ENCODE peak calls at places on chromosomes 6 and 20, in six cellular contexts. A, N, B, O, Z and E are unnamed samples.

GRCh38 chr6:155958550-155958949 is 502.9 kb upstream of the NOX3 start:
- DNase-seq in A (no peak), N (no peak), B (no peak), O (peak; percentile 41), Z (no peak), E (no peak)

GRCh38 chr6:30821862-30822784 is 62.2 kb upstream of the DDR1 start:
- DNase-seq in A (peak; percentile 84), N (peak; percentile 28), B (peak; percentile 64), O (no peak), Z (no peak), E (no peak)

GRCh38 chr6:156662025-156662445 is 115.1 kb upstream of the ARID1B start:
- DNase-seq in A (no peak), N (peak; percentile 41), B (peak; percentile 74), O (no peak), Z (no peak), E (peak; percentile 85)

GRCh38 chr20:52313335-52313963 is 121.9 kb upstream of the ZFP64 start:
- DNase-seq in A (peak; percentile 44), N (no peak), B (peak; percentile 23), O (no peak), Z (no peak), E (peak; percentile 13)

GRCh38 chr6:156056085-156056484 is 600.4 kb upstream of the NOX3 start:
- DNase-seq in A (no peak), N (no peak), B (no peak), O (no peak), Z (no peak), E (no peak)

GRCh38 chr6:91653954-91654843 is 1067.3 kb upstream of the MAP3K7 start:
- DNase-seq in A (no peak), N (no peak), B (no peak), O (no peak), Z (no peak), E (no peak)

GRCh38 chr20:10769700-10770099 is 95.9 kb upstream of the JAG1 start:
- DNase-seq in A (peak; percentile 78), N (no peak), B (no peak), O (no peak), Z (no peak), E (no peak)

GRCh38 chr6:157774153-157775135 is 48.6 kb upstream of the SNX9 start:
- DNase-seq in A (no peak), N (peak; percentile 52), B (no peak), O (no peak), Z (no peak), E (no peak)

GRCh38 chr6:79630883-79631799 is at the start of gene SH3BGRL2:
- DNase-seq in A (peak; percentile 39), N (peak; percentile 30), B (peak; percentile 63), O (peak; percentile 95), Z (peak; percentile 85), E (peak; percentile 76)

GRCh38 chr6:108904731-108905130 is 56.5 kb downstream of the ARMC2 start:
- DNase-seq in A (no peak), N (no peak), B (no peak), O (no peak), Z (no peak), E (no peak)

GRCh38 chr6:166516256-166516655 is 70.2 kb downstream of the RAMACL start:
- DNase-seq in A (no peak), N (no peak), B (no peak), O (no peak), Z (no peak), E (no peak)

GRCh38 chr20:50224553-50225255 is 34.1 kb downstream of the CEBPB start:
- DNase-seq in A (no peak), N (no peak), B (peak; percentile 36), O (peak; percentile 42), Z (peak; percentile 86), E (no peak)

GRCh38 chr6:116127771-116128493 is 2.0 kb upstream of the COL10A1 start:
- DNase-seq in A (peak; percentile 40), N (no peak), B (no peak), O (no peak), Z (no peak), E (no peak)

GRCh38 chr6:7392402-7392801 is 2.8 kb downstream of the RIOK1 start:
- DNase-seq in A (no peak), N (no peak), B (no peak), O (no peak), Z (no peak), E (no peak)

GRCh38 chr6:70686548-70687133 is 19.0 kb downstream of the SMAP1 start:
- DNase-seq in A (peak; percentile 50), N (no peak), B (peak; percentile 16), O (no peak), Z (no peak), E (no peak)

DNA sequence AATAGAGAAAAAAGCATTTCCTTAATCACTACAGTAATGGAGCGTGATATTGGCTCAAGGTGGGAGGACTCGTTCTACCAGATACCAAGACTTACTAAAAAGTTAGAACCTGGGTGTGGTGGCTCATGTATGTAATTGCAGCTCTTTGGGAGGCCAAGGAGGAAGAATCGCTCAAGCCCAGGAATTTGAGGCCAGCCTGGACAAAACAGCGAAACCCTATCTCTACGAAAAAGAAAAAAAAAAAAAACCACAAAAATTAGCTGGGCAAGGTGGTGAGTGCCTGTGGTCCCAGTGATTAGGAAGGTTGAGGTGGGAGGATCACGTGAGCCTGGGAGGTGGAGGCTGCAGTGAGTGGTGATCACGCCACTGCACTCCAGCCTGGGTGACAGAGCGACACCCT is 24.0 kb upstream of the ATRN start:
- DNase-seq in A (peak; percentile 95), N (no peak), B (no peak), O (no peak), Z (no peak), E (no peak)
- TF ChIP-seq CTCF in A (peak; percentile 4), N (no peak), B (no peak), O (no peak), Z (no peak), E (no peak)

GRCh38 chr6:46706464-46706863 is 18.8 kb downstream of the TDRD6 start:
- DNase-seq in A (peak; percentile 41), N (no peak), B (peak; percentile 58), O (no peak), Z (no peak), E (no peak)

DNA sequence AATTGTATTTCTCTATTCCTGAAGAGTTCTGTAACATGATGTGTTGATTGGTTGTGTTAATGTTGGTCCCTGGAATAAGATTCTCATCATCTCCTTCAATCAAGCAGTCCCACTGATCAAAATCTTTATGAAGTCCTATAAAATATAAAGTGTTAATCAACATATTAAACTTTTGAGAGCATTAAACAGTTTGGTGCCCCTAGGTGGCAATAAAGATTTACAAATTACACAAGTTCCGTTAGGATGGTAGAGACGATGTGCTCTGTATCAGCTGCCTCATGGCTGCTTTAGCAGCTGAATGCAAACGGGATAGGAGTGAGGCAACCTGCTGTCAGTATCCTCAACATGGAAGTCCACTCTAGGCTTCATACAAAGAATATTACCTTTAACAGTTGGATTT is 16.9 kb downstream of the TDRD6 start:
- DNase-seq in A (peak; percentile 70), N (no peak), B (peak; percentile 45), O (no peak), Z (no peak), E (no peak)
- TF ChIP-seq CTCF in A (peak; percentile 40), N (no peak), B (peak; percentile 49), O (no peak), Z (peak; percentile 13), E (no peak)

DNA sequence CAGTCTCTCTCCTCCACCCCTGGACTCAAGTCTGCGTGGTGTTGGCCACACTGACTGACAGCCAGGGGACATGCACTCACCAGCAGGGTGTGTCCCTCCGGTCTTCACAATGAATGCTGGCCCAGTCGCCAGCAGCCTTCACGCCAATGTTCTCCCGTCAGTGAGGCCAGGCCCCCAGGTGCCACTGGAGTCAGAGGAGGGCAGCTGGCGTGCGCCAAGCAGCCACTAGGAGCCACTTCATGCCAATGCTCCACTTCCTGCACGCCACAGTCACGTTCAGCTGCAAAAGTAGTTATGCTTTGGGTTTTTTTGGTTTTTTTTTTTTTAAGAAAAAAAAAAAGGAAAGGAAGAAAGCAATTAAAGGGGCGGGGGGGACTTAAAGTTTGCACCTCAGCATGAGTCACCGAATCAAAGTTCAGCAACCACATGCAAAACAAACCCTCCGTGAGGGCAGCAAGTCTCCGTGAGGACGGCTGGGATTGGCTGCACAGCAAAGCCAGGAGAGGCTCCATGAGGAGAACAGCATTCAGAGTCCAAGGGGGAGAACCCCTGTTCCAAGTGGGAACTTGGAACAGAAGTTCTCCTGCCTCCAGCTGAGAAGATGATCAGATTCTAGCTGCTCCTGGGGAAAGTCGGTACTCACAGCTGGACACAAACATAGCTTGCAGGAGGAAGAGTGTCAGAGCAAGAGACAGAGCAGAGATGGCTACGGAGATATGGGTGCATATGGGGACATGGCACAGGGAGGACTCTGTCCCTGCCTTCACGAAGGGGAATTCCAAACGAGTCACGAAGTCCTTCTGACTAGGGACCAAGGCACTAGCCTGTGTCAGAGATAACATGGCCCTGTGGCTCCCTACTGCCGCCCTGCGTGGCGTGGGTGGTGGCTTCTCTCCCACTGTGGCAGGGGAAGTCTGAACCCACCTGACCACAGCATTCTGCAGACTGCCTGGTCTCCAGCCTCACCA is at the start of gene ZC3H12D:
- DNase-seq in A (no peak), N (peak; percentile 56), B (no peak), O (peak; percentile 59), Z (peak; percentile 69), E (no peak)
- TF ChIP-seq CTCF in A (no peak), N (peak; percentile 70), B (no peak), O (no peak), Z (peak; percentile 41), E (no peak)

DNA sequence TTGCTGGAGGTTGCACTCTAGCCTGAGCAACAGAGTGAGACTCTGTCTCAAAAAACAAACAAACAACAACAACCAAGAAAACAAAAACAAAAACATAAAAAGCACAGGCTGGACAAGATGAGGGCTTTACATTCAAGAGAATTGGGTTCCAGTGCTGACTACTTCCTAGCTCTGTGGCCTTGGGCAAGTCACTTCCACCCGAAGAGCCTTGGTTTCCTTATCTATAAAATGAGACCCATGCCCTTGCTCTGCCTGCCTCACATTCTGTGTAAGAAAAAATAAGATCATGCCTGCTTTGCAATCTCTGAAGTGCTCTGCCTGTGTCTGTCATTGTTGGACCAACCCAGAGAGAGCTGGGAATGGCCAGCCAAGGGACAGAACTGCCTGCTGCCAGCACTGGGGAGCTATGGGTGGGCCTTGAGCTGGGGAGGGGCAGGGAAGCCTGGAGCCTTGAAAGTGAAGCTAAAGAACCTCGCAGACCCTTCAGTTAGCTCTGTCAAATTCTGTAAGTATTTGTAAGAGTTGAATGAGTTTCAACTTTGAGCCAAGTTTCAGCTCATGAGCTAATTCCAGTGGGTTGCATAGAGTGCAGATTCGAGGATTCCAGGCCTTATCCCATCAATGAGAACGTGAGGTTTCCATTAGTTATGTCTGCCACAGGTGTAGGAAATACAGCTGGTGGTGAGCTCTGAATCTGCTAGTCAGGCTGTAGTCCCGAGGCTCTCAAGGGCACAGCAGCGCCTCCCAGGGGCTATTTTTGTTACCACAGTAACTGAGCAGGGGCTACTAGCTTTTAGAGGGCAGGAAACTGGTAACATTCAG is 93.2 kb downstream of the DLGAP4 start:
- DNase-seq in A (peak; percentile 43), N (no peak), B (peak; percentile 53), O (peak; percentile 33), Z (no peak), E (peak; percentile 63)
- TF ChIP-seq CTCF in A (peak; percentile 48), N (peak; percentile 35), B (peak; percentile 42), O (no peak), Z (peak; percentile 12), E (peak; percentile 60)